ENCODE peak calls at places on chromosomes 11 and 22, in nine cellular contexts. One of them, this sample, is unnamed.

GRCh38 chr11:114250993-114251796 is 45.0 kb upstream of the NNMT start:
- DNase-seq in fibroblast of lung: no peak
- DNase-seq in lower leg skin: no peak
- DNase-seq in A549: no peak
- DNase-seq in cardiac muscle cell: no peak
- DNase-seq in uterus: peak
- DNase-seq in astrocyte of the spinal cord: no peak
- DNase-seq in mucosa of descending colon: no peak
- DNase-seq in astrocyte: no peak
- DNase-seq in this sample: no peak

GRCh38 chr22:37558815-37559214 is 1.5 kb upstream of the CDC42EP1 start:
- DNase-seq in astrocyte of the spinal cord: no peak
- DNase-seq in lower leg skin: no peak
- DNase-seq in fibroblast of lung: no peak
- DNase-seq in uterus: no peak
- DNase-seq in cardiac muscle cell: no peak
- DNase-seq in astrocyte: no peak
- DNase-seq in A549: no peak
- DNase-seq in mucosa of descending colon: no peak
- DNase-seq in this sample: no peak

GRCh38 chr11:35516361-35516760 is 9.1 kb downstream of the PAMR1 start:
- DNase-seq in astrocyte of the spinal cord: no peak
- DNase-seq in mucosa of descending colon: no peak
- DNase-seq in cardiac muscle cell: no peak
- DNase-seq in lower leg skin: no peak
- DNase-seq in astrocyte: no peak
- DNase-seq in A549: no peak
- DNase-seq in uterus: no peak
- DNase-seq in fibroblast of lung: no peak
- DNase-seq in this sample: no peak

GRCh38 chr11:123640677-123641494 is 13.5 kb downstream of the SCN3B start:
- DNase-seq in astrocyte: no peak
- DNase-seq in uterus: peak
- DNase-seq in A549: peak
- DNase-seq in lower leg skin: no peak
- DNase-seq in fibroblast of lung: peak
- DNase-seq in cardiac muscle cell: peak
- DNase-seq in mucosa of descending colon: peak
- DNase-seq in astrocyte of the spinal cord: peak
- DNase-seq in this sample: peak

GRCh38 chr11:2899080-2899783 is 13.7 kb upstream of the CDKN1C start:
- DNase-seq in fibroblast of lung: no peak
- DNase-seq in lower leg skin: no peak
- DNase-seq in A549: no peak
- DNase-seq in cardiac muscle cell: no peak
- DNase-seq in astrocyte: no peak
- DNase-seq in mucosa of descending colon: no peak
- DNase-seq in astrocyte of the spinal cord: no peak
- DNase-seq in uterus: no peak
- DNase-seq in this sample: no peak

GRCh38 chr11:32374261-32374711 is 61.1 kb downstream of the WT1 start:
- DNase-seq in mucosa of descending colon: peak
- DNase-seq in fibroblast of lung: no peak
- DNase-seq in uterus: no peak
- DNase-seq in astrocyte: no peak
- DNase-seq in A549: peak
- DNase-seq in cardiac muscle cell: peak
- DNase-seq in astrocyte of the spinal cord: no peak
- DNase-seq in lower leg skin: peak
- DNase-seq in this sample: no peak

GRCh38 chr11:94067010-94067409 is 45.9 kb downstream of the HEPHL1 start:
- DNase-seq in A549: no peak
- DNase-seq in lower leg skin: no peak
- DNase-seq in cardiac muscle cell: no peak
- DNase-seq in mucosa of descending colon: no peak
- DNase-seq in astrocyte of the spinal cord: peak
- DNase-seq in fibroblast of lung: peak
- DNase-seq in uterus: no peak
- DNase-seq in astrocyte: peak
- DNase-seq in this sample: peak

GRCh38 chr11:33687733-33688479 is 12.7 kb downstream of the C11orf91 start:
- DNase-seq in astrocyte: peak
- DNase-seq in uterus: no peak
- DNase-seq in lower leg skin: no peak
- DNase-seq in fibroblast of lung: peak
- DNase-seq in astrocyte of the spinal cord: peak
- DNase-seq in mucosa of descending colon: peak
- DNase-seq in A549: peak
- DNase-seq in cardiac muscle cell: peak
- DNase-seq in this sample: peak

GRCh38 chr11:126062679-126063509 is at the start of gene CDON:
- DNase-seq in uterus: peak
- DNase-seq in cardiac muscle cell: peak
- DNase-seq in A549: peak
- DNase-seq in astrocyte of the spinal cord: peak
- DNase-seq in fibroblast of lung: peak
- DNase-seq in lower leg skin: peak
- DNase-seq in astrocyte: peak
- DNase-seq in mucosa of descending colon: peak
- DNase-seq in this sample: peak

GRCh38 chr22:30474683-30475424 is 3.0 kb upstream of the SEC14L3 start:
- DNase-seq in A549: no peak
- DNase-seq in astrocyte: no peak
- DNase-seq in astrocyte of the spinal cord: no peak
- DNase-seq in mucosa of descending colon: no peak
- DNase-seq in cardiac muscle cell: no peak
- DNase-seq in lower leg skin: no peak
- DNase-seq in uterus: no peak
- DNase-seq in fibroblast of lung: no peak
- DNase-seq in this sample: no peak

GRCh38 chr11:63888170-63889086 is 28.5 kb downstream of the RCOR2 start:
- DNase-seq in astrocyte: peak
- DNase-seq in lower leg skin: peak
- DNase-seq in astrocyte of the spinal cord: peak
- DNase-seq in mucosa of descending colon: peak
- DNase-seq in fibroblast of lung: peak
- DNase-seq in cardiac muscle cell: peak
- DNase-seq in A549: no peak
- DNase-seq in uterus: peak
- DNase-seq in this sample: peak

GRCh38 chr11:57205046-57205671 is 23.4 kb downstream of the LRRC55 start:
- DNase-seq in astrocyte: peak
- DNase-seq in mucosa of descending colon: no peak
- DNase-seq in cardiac muscle cell: no peak
- DNase-seq in lower leg skin: no peak
- DNase-seq in uterus: no peak
- DNase-seq in A549: no peak
- DNase-seq in fibroblast of lung: peak
- DNase-seq in astrocyte of the spinal cord: peak
- DNase-seq in this sample: peak

GRCh38 chr11:63459586-63459985 is 31.4 kb downstream of the PLAAT5 start:
- DNase-seq in astrocyte of the spinal cord: peak
- DNase-seq in cardiac muscle cell: no peak
- DNase-seq in uterus: no peak
- DNase-seq in astrocyte: no peak
- DNase-seq in fibroblast of lung: no peak
- DNase-seq in A549: no peak
- DNase-seq in lower leg skin: no peak
- DNase-seq in mucosa of descending colon: no peak
- DNase-seq in this sample: no peak

GRCh38 chr11:129388824-129389223 is 13.2 kb downstream of the BARX2 start:
- DNase-seq in astrocyte of the spinal cord: no peak
- DNase-seq in A549: no peak
- DNase-seq in mucosa of descending colon: no peak
- DNase-seq in uterus: no peak
- DNase-seq in lower leg skin: no peak
- DNase-seq in astrocyte: no peak
- DNase-seq in fibroblast of lung: no peak
- DNase-seq in cardiac muscle cell: no peak
- DNase-seq in this sample: no peak

GRCh38 chr11:33775832-33776231 is 1.5 kb upstream of the FBXO3 start:
- DNase-seq in fibroblast of lung: peak
- DNase-seq in astrocyte: no peak
- DNase-seq in mucosa of descending colon: no peak
- DNase-seq in lower leg skin: no peak
- DNase-seq in A549: no peak
- DNase-seq in cardiac muscle cell: no peak
- DNase-seq in astrocyte of the spinal cord: no peak
- DNase-seq in uterus: no peak
- DNase-seq in this sample: no peak

DNA sequence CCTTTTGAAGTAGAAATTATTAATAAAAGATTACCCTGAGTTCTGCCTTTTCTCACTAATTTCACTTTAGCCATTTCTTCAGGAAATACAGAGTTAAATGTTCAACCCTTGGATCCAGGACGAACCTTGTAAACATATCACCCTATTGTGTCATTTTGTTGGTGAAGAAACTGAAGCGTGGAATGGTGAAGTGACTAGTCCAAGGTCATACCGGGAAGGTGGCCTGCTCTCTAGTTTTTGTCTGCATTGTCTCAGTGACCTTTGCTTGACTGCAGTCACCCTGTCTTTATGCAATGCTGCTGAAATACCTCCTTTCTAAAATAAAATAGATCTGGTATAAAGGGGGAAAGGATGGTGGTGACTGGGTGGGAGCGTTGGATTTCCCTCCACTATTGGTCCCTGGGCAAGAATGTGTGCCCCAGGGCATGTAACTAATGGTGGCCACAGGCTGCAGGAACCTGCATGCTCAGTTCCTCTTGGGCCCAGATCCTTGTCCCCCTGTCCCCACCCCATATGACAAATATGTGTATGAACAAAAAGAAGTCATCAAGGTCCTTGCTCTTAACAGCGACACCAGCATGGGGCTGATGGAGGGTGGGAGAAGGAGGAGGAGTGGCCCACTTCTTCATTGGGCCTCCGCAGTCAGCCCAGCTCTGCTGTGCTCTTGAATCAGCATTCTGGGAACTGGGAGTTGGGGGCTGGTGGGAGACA is 977 bp upstream of the SORL1-AS1 start:
- DNase-seq in cardiac muscle cell: no peak
- DNase-seq in uterus: no peak
- DNase-seq in fibroblast of lung: no peak
- DNase-seq in A549: no peak
- DNase-seq in astrocyte of the spinal cord: no peak
- DNase-seq in lower leg skin: no peak
- DNase-seq in astrocyte: no peak
- DNase-seq in mucosa of descending colon: no peak
- DNase-seq in this sample: no peak
- H3K4me3 ChIP-seq in cardiac muscle cell: no peak
- H3K4me3 ChIP-seq in uterus: no peak
- H3K4me3 ChIP-seq in fibroblast of lung: no peak
- H3K4me3 ChIP-seq in A549: no peak
- H3K4me3 ChIP-seq in astrocyte of the spinal cord: no peak
- H3K4me3 ChIP-seq in lower leg skin: no peak
- H3K4me3 ChIP-seq in astrocyte: no peak
- H3K4me3 ChIP-seq in mucosa of descending colon: no peak
- H3K4me3 ChIP-seq in this sample: no peak

GRCh38 chr11:78961186-78961782 is 386.6 kb upstream of the NARS2 start:
- DNase-seq in astrocyte: peak
- DNase-seq in A549: no peak
- DNase-seq in fibroblast of lung: peak
- DNase-seq in mucosa of descending colon: peak
- DNase-seq in uterus: no peak
- DNase-seq in astrocyte of the spinal cord: peak
- DNase-seq in cardiac muscle cell: no peak
- DNase-seq in lower leg skin: peak
- DNase-seq in this sample: no peak
- H3K4me3 ChIP-seq in astrocyte: peak
- H3K4me3 ChIP-seq in A549: no peak
- H3K4me3 ChIP-seq in fibroblast of lung: peak
- H3K4me3 ChIP-seq in mucosa of descending colon: no peak
- H3K4me3 ChIP-seq in uterus: no peak
- H3K4me3 ChIP-seq in astrocyte of the spinal cord: no peak
- H3K4me3 ChIP-seq in cardiac muscle cell: peak
- H3K4me3 ChIP-seq in lower leg skin: no peak
- H3K4me3 ChIP-seq in this sample: no peak

DNA sequence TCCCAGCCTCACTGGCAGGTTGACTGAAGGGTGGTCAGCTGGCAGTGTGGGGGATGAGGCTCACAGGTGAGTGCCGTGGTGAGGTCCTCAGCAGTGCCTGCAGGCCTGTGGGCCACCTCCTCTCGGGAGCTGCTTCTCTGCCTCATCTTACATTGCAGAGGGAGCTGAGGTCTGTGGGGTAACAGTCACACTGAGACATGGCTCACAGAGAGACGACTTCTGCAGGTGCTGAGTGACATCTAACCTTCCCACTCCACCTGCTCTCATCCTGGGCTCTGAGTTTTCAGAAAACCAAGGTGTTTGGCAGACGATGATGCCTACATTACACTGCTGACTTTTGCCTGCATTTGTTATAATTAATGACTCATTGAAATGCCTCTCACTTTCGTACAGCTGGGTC is 8.8 kb upstream of the SLC5A1 start:
- DNase-seq in uterus: no peak
- DNase-seq in mucosa of descending colon: no peak
- DNase-seq in lower leg skin: no peak
- DNase-seq in astrocyte of the spinal cord: no peak
- DNase-seq in fibroblast of lung: no peak
- DNase-seq in astrocyte: no peak
- DNase-seq in cardiac muscle cell: no peak
- DNase-seq in A549: no peak
- DNase-seq in this sample: no peak
- H3K4me3 ChIP-seq in uterus: no peak
- H3K4me3 ChIP-seq in mucosa of descending colon: no peak
- H3K4me3 ChIP-seq in lower leg skin: no peak
- H3K4me3 ChIP-seq in astrocyte of the spinal cord: no peak
- H3K4me3 ChIP-seq in fibroblast of lung: no peak
- H3K4me3 ChIP-seq in astrocyte: no peak
- H3K4me3 ChIP-seq in cardiac muscle cell: no peak
- H3K4me3 ChIP-seq in A549: no peak
- H3K4me3 ChIP-seq in this sample: no peak

DNA sequence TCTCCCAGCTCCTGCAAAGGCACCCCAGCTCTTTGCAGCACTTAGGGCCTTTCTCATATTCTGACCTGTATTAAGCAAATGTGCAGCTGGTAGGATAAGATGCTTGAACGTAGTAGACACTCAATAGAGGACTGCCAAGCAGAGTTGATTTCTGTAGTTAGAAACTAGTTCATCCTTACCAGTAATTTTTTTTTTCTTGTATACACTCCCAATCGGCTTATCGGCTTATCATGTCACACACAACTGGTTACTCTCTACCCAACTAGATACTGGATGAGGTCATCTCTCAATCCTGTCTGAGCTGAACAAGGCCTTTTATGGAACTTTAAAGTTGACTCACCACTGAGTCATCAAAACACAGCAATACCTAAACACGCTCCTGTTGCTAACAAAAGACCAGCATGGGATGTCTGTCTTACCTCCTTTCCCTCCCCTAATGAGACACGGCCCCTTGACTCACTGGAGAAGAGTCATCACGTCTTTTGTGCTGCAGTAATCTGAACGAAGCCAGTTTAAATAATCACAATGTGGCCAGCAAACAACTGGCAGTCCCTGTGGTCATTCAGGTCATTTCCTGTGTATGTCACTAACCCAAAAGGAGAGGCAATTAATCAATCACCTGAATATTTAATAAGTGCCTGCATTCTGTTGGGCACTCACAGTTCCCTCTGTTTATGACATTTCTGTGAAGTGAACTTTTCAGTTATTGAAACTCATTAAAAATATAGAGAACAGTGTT is 7.5 kb upstream of the WEE1 start:
- DNase-seq in A549: peak
- DNase-seq in lower leg skin: no peak
- DNase-seq in mucosa of descending colon: peak
- DNase-seq in astrocyte: peak
- DNase-seq in cardiac muscle cell: peak
- DNase-seq in uterus: peak
- DNase-seq in fibroblast of lung: peak
- DNase-seq in astrocyte of the spinal cord: peak
- DNase-seq in this sample: peak
- H3K4me3 ChIP-seq in A549: peak
- H3K4me3 ChIP-seq in lower leg skin: no peak
- H3K4me3 ChIP-seq in mucosa of descending colon: no peak
- H3K4me3 ChIP-seq in astrocyte: peak
- H3K4me3 ChIP-seq in cardiac muscle cell: no peak
- H3K4me3 ChIP-seq in uterus: no peak
- H3K4me3 ChIP-seq in fibroblast of lung: no peak
- H3K4me3 ChIP-seq in astrocyte of the spinal cord: no peak
- H3K4me3 ChIP-seq in this sample: no peak

This sample was measured in foreskin fibroblast.